ENCODE peak calls at places on chromosomes 16 and 17, in six cellular contexts. U, D, A, E, J and V are unnamed samples.

GRCh38 chr16:6066601-6067000 is 969.0 kb upstream of the EEF2KMT start:
- DNase-seq in U (no peak), D (no peak), A (no peak), E (no peak), J (no peak), V (no peak)

GRCh38 chr16:74480150-74481029 is 59.1 kb upstream of the CLEC18B start:
- DNase-seq in U (no peak), D (no peak), A (peak), E (peak), J (peak), V (peak)

GRCh38 chr16:88630433-88630832 is 7.9 kb upstream of the IL17C start:
- DNase-seq in U (no peak), D (no peak), A (no peak), E (no peak), J (no peak), V (no peak)

GRCh38 chr17:29291163-29291752 is 2.7 kb downstream of the NUFIP2 start:
- DNase-seq in U (peak), D (peak), A (no peak), E (peak), J (peak), V (peak)

GRCh38 chr16:24769806-24770205 is 40.4 kb downstream of the TNRC6A start:
- DNase-seq in U (peak), D (no peak), A (no peak), E (no peak), J (no peak), V (no peak)

GRCh38 chr17:55741353-55741700 is 9.5 kb upstream of the PCTP start:
- DNase-seq in U (no peak), D (no peak), A (no peak), E (no peak), J (no peak), V (no peak)

GRCh38 chr17:13638855-13639458 is 37.2 kb upstream of the HS3ST3A1 start:
- DNase-seq in U (no peak), D (no peak), A (no peak), E (no peak), J (no peak), V (peak)

GRCh38 chr17:70848785-70849184 is 679.5 kb downstream of the KCNJ2 start:
- DNase-seq in U (peak), D (no peak), A (no peak), E (no peak), J (no peak), V (peak)

GRCh38 chr16:4709481-4709880 is 16.1 kb downstream of the NUDT16L1 start:
- DNase-seq in U (no peak), D (no peak), A (no peak), E (no peak), J (no peak), V (no peak)

GRCh38 chr17:40956401-40957254 is 10.1 kb downstream of the KRT39 start:
- DNase-seq in U (peak), D (no peak), A (no peak), E (peak), J (no peak), V (peak)

GRCh38 chr16:85117418-85117817 is 5.1 kb upstream of the CIBAR2 start:
- DNase-seq in U (no peak), D (no peak), A (no peak), E (no peak), J (no peak), V (no peak)
- TF ChIP-seq CTCF in U (no peak), D (no peak), A (no peak), E (no peak), J (no peak), V (no peak)

DNA sequence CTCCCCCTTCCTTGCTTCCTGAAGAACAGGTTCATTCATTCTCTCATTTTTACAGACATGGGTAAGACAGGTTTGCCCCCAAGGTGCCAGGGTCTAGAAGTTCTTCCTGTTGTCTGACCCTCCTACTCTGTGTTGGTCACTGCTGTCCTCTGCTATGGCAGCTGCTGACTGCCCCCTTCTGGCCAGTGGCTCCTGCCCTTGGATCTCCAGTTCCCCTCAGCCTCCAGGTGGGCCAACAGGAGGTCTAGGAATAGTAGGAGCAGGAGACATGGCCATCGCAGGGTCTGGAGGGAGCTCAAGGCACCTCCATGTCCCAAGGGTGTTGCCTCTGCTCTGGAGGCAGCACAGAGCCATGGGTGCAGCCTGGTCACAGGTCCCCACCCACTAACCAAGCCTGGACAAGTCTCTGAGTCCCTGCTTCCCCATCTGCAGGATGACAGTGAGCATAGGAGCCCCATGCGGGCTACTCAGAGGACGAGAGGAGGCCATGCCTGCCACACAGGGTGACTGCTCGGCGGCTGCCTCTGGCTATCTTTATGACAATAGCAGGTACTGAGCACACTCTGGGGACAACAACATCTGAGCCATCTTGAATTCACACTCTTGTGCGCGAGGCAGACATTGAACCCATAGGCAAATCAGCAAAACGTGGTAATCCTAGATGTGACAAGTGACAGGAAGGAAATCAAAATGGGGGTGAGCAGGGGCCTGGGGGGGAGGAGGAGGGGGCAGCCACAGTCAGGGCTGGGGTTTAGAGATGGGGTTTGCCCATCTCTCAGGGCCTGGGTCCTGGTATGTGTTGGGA is 27.0 kb upstream of the NXPH3 start:
- DNase-seq in U (no peak), D (no peak), A (no peak), E (no peak), J (no peak), V (peak)
- TF ChIP-seq CTCF in U (peak), D (no peak), A (peak), E (peak), J (peak), V (peak)

DNA sequence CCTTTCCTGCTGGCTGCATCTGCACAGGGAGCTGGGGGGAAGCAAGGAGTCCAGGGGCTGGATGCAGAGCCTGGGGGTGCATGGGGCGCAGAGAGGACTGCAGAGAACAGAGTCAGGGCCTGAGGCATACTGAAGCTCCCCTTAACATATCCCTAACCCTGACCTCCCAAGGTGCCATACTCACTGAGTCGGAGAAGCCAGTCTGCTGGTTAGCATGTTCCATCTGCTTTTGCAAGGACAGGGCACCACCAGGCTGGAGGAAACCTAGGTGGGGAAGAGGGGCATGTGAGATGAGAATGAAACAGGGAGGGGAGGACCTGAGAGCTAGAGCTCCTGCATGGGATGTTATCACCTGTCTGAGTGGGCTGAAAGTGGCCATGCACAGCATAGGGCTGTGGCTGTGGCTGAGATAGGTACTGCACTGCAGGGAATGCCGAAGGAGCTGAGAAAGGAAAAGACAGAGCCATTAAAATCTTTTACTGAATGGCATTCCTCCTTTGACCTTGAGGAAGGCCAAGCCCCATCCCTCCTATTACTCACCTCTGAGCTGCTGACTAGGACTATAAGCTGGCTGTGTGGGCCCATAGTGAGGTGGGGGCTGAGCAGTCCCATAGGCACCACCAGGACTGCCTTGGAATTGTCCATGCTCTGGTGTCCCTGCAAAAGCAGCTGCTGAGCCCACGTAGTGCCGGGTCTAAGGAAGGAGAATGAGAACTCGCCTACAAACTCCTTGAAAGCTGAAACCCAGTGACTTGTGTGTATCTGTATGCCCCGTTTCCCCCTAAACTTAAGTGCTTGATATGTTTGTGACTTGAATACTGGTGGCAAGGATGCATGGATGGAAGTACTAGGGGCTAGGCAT is 1.9 kb downstream of the GPS2 start:
- DNase-seq in U (no peak), D (no peak), A (no peak), E (no peak), J (no peak), V (no peak)
- TF ChIP-seq CTCF in U (no peak), D (peak), A (no peak), E (no peak), J (no peak), V (no peak)

GRCh38 chr17:63445571-63446217 is 412 bp downstream of the CYB561 start:
- DNase-seq in U (no peak), D (peak), A (peak), E (no peak), J (peak), V (peak)
- TF ChIP-seq CTCF in U (peak), D (peak), A (peak), E (peak), J (peak), V (peak)

DNA sequence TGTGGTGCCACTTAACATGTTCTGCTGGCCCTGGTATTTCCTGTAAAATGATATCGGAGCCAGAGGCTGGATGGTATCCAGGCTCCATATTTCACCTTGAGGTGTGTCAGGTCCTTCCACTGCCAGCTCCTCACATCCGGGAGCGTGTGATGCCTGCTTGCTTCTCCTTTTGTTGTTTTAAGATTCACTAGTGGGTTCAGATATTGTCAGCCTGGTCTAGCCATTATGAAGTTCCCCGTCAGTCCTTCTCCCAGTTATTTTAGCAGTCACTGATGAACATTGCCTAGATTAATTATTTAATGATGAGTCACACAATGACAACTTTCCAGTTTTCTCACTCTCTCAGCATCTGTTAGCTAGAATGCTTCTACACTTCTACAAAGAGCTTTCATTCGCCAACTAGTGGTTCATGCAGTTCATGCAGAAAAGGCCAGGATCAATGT is 11.3 kb downstream of the DNAAF1 start:
- DNase-seq in U (no peak), D (no peak), A (no peak), E (no peak), J (no peak), V (no peak)
- TF ChIP-seq CTCF in U (peak), D (no peak), A (no peak), E (no peak), J (no peak), V (no peak)

GRCh38 chr17:1384881-1385280 is 15.1 kb downstream of the YWHAE start:
- DNase-seq in U (no peak), D (no peak), A (no peak), E (no peak), J (no peak), V (no peak)

GRCh38 chr17:1386265-1386664 is 13.8 kb downstream of the YWHAE start:
- DNase-seq in U (no peak), D (no peak), A (no peak), E (no peak), J (no peak), V (no peak)

GRCh38 chr17:1391577-1391976 is 8.4 kb downstream of the YWHAE start:
- DNase-seq in U (no peak), D (no peak), A (no peak), E (no peak), J (no peak), V (no peak)

GRCh38 chr17:1390422-1391367 is 9.3 kb downstream of the YWHAE start:
- DNase-seq in U (no peak), D (no peak), A (no peak), E (no peak), J (no peak), V (no peak)
- TF ChIP-seq CTCF in U (no peak), D (no peak), A (no peak), E (no peak), J (no peak), V (no peak)

GRCh38 chr16:68115851-68116250 is 30.7 kb downstream of the NFATC3 start:
- DNase-seq in U (no peak), D (no peak), A (no peak), E (no peak), J (no peak), V (no peak)

GRCh38 chr16:68117884-68118283 is 32.7 kb downstream of the NFATC3 start:
- DNase-seq in U (no peak), D (no peak), A (no peak), E (no peak), J (no peak), V (no peak)

GRCh38 chr16:68113059-68113757 is 28.0 kb downstream of the NFATC3 start:
- DNase-seq in U (no peak), D (no peak), A (no peak), E (no peak), J (no peak), V (no peak)

GRCh38 chr16:68113765-68114240 is 28.6 kb downstream of the NFATC3 start:
- DNase-seq in U (no peak), D (no peak), A (no peak), E (no peak), J (no peak), V (no peak)

DNA sequence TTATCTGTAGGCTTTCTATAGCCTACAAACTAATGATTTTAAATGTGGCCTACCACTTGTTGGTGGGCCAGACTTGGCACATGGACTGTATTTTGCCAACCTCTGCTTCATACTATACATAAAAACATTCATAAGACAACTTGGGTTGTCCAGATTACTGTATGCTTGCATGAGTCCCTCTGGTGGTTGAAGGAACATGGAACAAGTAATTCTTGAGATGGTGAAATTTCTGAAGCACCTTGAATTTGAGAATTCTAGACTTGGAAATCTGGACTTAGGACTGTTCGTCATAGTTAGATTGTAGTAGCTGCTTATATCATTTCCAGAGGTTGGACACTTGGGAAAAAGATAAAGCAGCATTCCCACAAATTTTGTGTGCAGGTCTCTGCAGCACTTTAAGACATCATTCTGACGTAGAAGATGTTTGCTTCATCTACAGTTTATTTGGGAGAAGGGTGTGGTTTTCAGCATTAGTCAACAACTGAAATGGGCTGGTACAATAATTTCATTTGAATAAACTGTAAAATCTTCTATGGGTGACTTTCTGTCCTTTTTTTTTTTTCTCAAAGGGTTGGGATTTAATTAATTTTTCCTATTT is 31.2 kb downstream of the NFATC3 start:
- DNase-seq in U (no peak), D (peak), A (no peak), E (no peak), J (no peak), V (peak)
- TF ChIP-seq CTCF in U (peak), D (peak), A (peak), E (peak), J (peak), V (peak)